ENCODE peak calls at places on chromosomes 12 and 14, in four cellular contexts. H is sigmoid colon, G is left ventricle myocardium inferior, M is endodermal cell. E is an unnamed sample.

GRCh38 chr14:58066115-58066514 is 85.9 kb downstream of the ARMH4 start:
- DNase-seq in H (no peak), G (no peak), M (no peak), E (no peak)

GRCh38 chr12:99436584-99436983 is 211.0 kb upstream of the GARIN6 start:
- DNase-seq in H (no peak), G (no peak), M (no peak), E (no peak)

GRCh38 chr14:71130491-71131179 is 223.4 kb downstream of the PCNX1 start:
- DNase-seq in G (no peak), M (peak; percentile 57), H (no peak), E (no peak)

GRCh38 chr12:51529586-51529985 is 61.4 kb upstream of the SCN8A start:
- DNase-seq in M (no peak), H (no peak), G (no peak), E (no peak)

GRCh38 chr12:40618621-40619020 is 73.6 kb upstream of the CNTN1 start:
- DNase-seq in H (no peak), M (no peak), G (no peak), E (no peak)

GRCh38 chr14:96962337-96962736 is 165.2 kb downstream of the VRK1 start:
- DNase-seq in G (no peak), M (no peak), H (no peak), E (no peak)

GRCh38 chr12:55675671-55676070 is 32.0 kb downstream of the ITGA7 start:
- DNase-seq in H (peak; percentile 48), G (peak; percentile 1), M (peak; percentile 26), E (peak; percentile 56)

GRCh38 chr14:71606575-71606974 is 325.7 kb upstream of the RGS6 start:
- DNase-seq in G (no peak), H (no peak), M (no peak), E (no peak)

GRCh38 chr12:122840580-122841513 is 5.6 kb downstream of the HIP1R start:
- DNase-seq in G (no peak), H (no peak), M (peak; percentile 51), E (no peak)

DNA sequence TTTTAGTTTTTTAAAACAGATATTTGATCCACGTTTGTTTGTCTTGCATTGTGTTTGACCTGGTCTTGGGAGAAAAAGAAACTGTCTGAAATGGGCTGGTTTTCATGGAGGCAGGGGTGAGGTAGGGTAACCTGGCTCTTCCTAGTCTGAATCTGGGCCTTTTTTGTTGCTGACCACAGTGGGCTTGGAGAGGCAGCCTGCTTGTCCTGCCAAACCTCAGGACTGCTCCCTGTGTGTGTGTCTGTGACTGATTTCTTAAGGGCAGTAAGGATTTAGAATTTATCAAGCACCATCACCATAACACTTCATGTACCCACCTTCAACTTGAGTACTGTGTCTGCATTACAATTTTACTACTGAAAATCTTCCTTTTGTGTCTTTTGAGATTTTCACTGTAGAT is 28.5 kb downstream of the DAAM1 start:
- DNase-seq in H (no peak), M (no peak), G (no peak), E (no peak)
- H3K4me1 ChIP-seq in H (peaks cover 84% of the 10 kb centered on the region), M (peaks cover 8% of the 10 kb centered on the region), G (peaks cover 100% of the 10 kb centered on the region), E (no peaks in the 10 kb centered on the region)

GRCh38 chr12:94510128-94510527 is 50.5 kb upstream of the CEP83 start:
- DNase-seq in G (no peak), H (no peak), M (no peak), E (no peak)
- H3K4me1 ChIP-seq in G (peaks cover 22% of the 10 kb centered on the region), H (peaks cover 13% of the 10 kb centered on the region), M (no peaks in the 10 kb centered on the region), E (no peaks in the 10 kb centered on the region)

GRCh38 chr12:79935021-79935623 is at the start of gene PPP1R12A:
- DNase-seq in M (peak; percentile 100), H (peak; percentile 98), G (peak; percentile 98), E (peak; percentile 96)
- H3K4me1 ChIP-seq in M (no peaks in the 10 kb centered on the region), H (peaks cover 14% of the 10 kb centered on the region), G (peaks cover 70% of the 10 kb centered on the region), E (peaks cover 4% of the 10 kb centered on the region)

DNA sequence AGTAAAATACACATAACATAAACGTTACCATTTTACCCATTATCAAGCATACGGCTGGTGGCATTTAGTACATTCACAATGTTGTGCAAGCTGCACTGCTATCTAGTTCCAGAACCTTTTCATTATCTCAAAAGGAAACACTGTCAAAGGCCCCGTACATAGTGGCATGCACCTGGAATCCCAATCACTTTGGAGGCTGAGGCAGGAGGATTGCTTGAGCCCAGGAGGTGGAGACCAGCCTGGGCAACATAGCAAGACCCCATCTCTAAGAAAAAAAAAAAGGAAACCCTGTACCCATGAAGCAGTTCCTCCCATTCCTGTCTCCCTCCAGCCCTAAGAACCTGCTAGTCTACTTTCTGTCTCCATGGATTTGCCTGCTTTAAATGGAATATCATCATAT is 7.4 kb upstream of the HVCN1 start:
- DNase-seq in M (no peak), G (no peak), H (peak; percentile 0), E (no peak)
- H3K4me1 ChIP-seq in M (peaks cover 3% of the 10 kb centered on the region), G (peaks cover 31% of the 10 kb centered on the region), H (no peaks in the 10 kb centered on the region), E (no peaks in the 10 kb centered on the region)

DNA sequence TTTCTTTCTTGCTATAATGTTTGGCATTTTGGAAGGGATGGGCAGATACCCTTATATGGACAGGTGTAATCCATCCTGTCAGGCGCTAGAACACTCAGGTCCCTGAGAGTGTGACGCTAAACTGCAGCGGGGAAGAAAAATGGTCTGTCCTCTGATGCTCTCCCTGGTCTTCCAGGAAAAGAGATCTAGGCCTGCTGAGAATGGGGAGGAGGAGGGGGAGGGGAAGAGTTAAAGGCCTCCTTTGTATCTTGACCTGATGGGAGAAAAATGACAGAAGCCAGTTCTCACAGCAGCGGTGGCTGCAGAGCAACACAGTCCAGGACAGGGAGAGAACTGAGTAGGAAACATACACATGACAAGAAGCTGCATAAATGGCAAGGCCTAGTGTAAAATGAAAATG is 61.1 kb downstream of the RPS6KA5 start:
- DNase-seq in G (no peak), M (peak; percentile 48), H (peak; percentile 72), E (no peak)
- H3K4me1 ChIP-seq in G (no peaks in the 10 kb centered on the region), M (no peaks in the 10 kb centered on the region), H (peaks cover 17% of the 10 kb centered on the region), E (peaks cover 3% of the 10 kb centered on the region)